ENCODE peak calls at places on chromosomes 12 and 14, in five cellular contexts. I is cardiac muscle cell, R is transverse colon, A is ovary, D is kidney. C is an unnamed sample. For H3K4me1, the result is how much of the 10 kb centered on the place peaks cover.

GRCh38 chr12:107200394-107200793 is 107.0 kb upstream of the CRY1 start:
- DNase-seq in D (no peak), A (no peak), I (no peak), R (no peak), C (no peak)

GRCh38 chr12:59823535-59823934 is 227.7 kb downstream of the SLC16A7 start:
- DNase-seq in I (no peak), R (no peak), A (no peak), D (no peak), C (no peak)

GRCh38 chr12:11630046-11630706 is 19.3 kb upstream of the ETV6 start:
- DNase-seq in R (no peak), D (no peak), A (no peak), I (peak), C (no peak)

GRCh38 chr14:97977711-97978261 is 1180.6 kb downstream of the VRK1 start:
- DNase-seq in R (peak), D (peak), I (no peak), A (peak), C (peak)

GRCh38 chr14:105888784-105889665 is 362.6 kb downstream of the TMEM121 start:
- DNase-seq in R (peak), I (no peak), D (peak), A (peak), C (peak)

GRCh38 chr12:124289634-124290600 is 5.0 kb upstream of the RFLNA start:
- DNase-seq in A (no peak), D (no peak), I (no peak), R (no peak), C (peak)

GRCh38 chr14:93961610-93962009 is 14.8 kb downstream of the ASB2 start:
- DNase-seq in A (no peak), R (no peak), I (no peak), D (peak), C (no peak)

GRCh38 chr14:103185051-103186027 is 62.1 kb downstream of the TNFAIP2 start:
- DNase-seq in R (no peak), I (peak), A (no peak), D (no peak), C (no peak)

GRCh38 chr14:25095784-25096390 is 45.9 kb upstream of the STXBP6 start:
- DNase-seq in D (no peak), A (no peak), I (no peak), R (peak), C (no peak)

GRCh38 chr12:121801601-121802484 is 2.0 kb upstream of the SETD1B start:
- DNase-seq in A (no peak), I (no peak), D (no peak), R (no peak), C (peak)

GRCh38 chr14:52360831-52361230 is 46.7 kb downstream of the PTGER2 start:
- DNase-seq in R (peak), I (no peak), A (peak), D (no peak), C (no peak)
- H3K27ac ChIP-seq in R (peak), I (no peak), A (no peak), D (peak), C (no peak)

DNA sequence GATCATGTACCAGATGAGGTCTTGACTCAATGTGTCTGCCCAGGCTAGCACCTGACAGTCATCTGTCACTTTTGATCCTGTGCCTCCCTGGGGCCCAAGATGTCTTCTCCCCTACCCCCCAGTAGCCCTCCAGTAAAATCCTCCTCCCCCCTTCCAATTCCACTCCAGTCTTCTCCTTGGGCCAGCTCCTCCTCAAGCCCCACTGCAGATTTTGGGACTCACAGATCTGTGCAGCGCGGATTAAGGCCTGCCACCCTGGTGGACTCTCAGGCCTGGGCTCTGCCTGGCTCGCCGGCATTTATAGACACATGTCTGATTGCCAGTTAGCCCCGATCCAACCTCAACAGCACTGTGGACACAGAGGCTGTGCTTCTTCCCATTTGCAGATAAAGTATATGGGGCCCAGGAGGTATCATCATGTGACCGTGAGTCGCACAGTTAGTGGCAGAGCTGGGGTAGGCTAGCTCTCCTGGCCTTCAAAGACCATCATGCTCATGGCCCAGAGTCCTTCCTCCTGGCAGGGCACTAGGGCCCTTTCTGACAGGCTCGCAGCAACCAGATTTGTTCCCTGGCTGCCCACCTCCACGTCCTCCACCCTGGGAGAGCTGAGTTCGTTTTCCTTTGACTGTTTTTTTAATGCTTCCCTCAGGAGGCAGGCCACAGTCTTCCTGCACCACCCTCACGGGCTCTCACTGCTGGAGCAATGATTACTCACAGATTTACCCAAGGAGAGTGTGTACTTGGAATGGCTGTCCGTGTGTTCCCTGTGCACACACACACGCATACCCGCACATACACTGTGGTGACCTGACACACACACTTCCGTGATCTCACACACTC is 98.3 kb upstream of the DIO3 start:
- DNase-seq in I (no peak), A (no peak), D (peak), R (no peak), C (no peak)
- TF ChIP-seq CTCF in I (no peak), A (no peak), D (no peak), R (no peak), C (no peak)

DNA sequence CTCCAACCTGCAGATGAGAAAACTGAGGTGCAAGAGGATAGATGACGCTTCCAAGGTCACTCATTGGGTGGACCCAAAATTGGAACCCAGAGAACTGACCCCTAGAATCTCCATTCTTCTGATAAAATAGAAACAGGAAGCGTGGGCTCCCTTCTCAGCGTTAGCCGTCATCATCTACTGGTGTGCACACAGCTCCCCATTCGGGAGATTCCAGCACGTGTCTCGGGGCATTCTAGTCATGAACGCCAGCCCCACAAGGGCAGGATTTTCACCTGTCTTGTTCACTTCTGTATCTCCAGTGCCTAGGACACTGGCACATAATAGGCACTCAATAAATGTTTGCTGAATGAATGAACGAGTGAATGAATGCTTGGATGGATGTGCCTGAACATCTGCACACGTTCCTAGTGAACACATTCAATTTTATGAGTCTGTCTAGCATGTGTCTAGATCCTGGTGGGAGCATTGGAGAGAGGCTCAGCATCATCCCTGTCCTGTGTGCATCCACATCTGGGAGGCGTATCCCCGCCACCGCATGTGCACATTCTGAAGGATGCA is 30.5 kb downstream of the RASAL1 start:
- DNase-seq in D (peak), A (no peak), R (no peak), I (no peak), C (no peak)
- H3K4me1 ChIP-seq in D (under half), A (under half), R (under half), I (under half), C (under half)

GRCh38 chr14:64912256-64912655 is 2.0 kb upstream of the CHURC1 start:
- DNase-seq in D (no peak), R (no peak), A (no peak), I (no peak), C (no peak)

GRCh38 chr14:64918216-64918615 is 4.0 kb downstream of the CHURC1 start:
- DNase-seq in D (no peak), A (no peak), R (no peak), I (no peak), C (no peak)

GRCh38 chr14:64914237-64914971 is at the start of gene CHURC1:
- DNase-seq in I (peak), R (peak), D (peak), A (peak), C (peak)

GRCh38 chr14:64915797-64916196 is 1.5 kb downstream of the CHURC1 start:
- DNase-seq in I (no peak), A (no peak), R (no peak), D (no peak), C (no peak)

DNA sequence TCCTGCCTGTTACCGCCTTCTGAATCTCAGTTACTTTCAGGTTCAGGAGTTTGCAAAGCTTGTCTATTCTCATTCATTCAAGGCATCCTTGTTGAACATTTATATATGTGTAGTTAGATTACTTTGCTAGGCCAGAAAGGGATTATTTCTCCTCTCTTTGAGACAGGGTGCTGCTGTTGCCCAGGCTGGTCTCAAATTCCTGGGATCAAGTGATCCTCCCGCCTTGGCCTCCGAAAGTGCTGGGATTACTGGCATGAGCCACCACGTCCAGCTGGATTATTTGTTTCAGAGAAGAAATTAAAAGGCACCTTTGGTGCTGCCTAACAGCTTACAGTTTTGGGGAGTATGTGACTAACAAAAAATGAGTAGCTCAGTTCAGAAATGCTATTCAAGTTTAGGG is 770 bp downstream of the CHURC1 start:
- DNase-seq in I (no peak), A (no peak), D (no peak), R (no peak), C (no peak)
- H3K27ac ChIP-seq in I (peak), A (no peak), D (peak), R (peak), C (peak)

GRCh38 chr12:34625116-34625515 is 602.8 kb downstream of the ALG10 start:
- DNase-seq in A (no peak), I (no peak), R (no peak), D (no peak), C (no peak)
- TF ChIP-seq CTCF in A (no peak), I (no peak), R (no peak), D (peak), C (peak)